ENCODE peak calls at places on chromosomes 1 and 21, in six cellular contexts. One of them, this sample, is unnamed.
A peak's percentile ranks its signal among the peaks of the same experiment; 100 is the strongest.

GRCh38 chr1:232066521-232066920 is 439.9 kb downstream of the DISC1 start:
- DNase-seq in neuronal stem cell: no peak
- DNase-seq in mesendoderm: no peak
- DNase-seq in trophoblast cell: no peak
- DNase-seq in H1: no peak
- DNase-seq in IMR-90: no peak
- DNase-seq in this sample: no peak

GRCh38 chr1:241215683-241216082 is 141.3 kb downstream of the RGS7 start:
- DNase-seq in mesendoderm: no peak
- DNase-seq in IMR-90: no peak
- DNase-seq in trophoblast cell: no peak
- DNase-seq in neuronal stem cell: no peak
- DNase-seq in H1: no peak
- DNase-seq in this sample: no peak

GRCh38 chr1:5393591-5393990 is 598.6 kb downstream of the NPHP4 start:
- DNase-seq in trophoblast cell: no peak
- DNase-seq in IMR-90: no peak
- DNase-seq in neuronal stem cell: no peak
- DNase-seq in mesendoderm: no peak
- DNase-seq in H1: no peak
- DNase-seq in this sample: no peak

GRCh38 chr1:86517336-86517735 is 29.5 kb upstream of the CLCA4 start:
- DNase-seq in H1: no peak
- DNase-seq in mesendoderm: peak; percentile 93
- DNase-seq in neuronal stem cell: no peak
- DNase-seq in IMR-90: no peak
- DNase-seq in trophoblast cell: peak; percentile 83
- DNase-seq in this sample: no peak

GRCh38 chr1:26281971-26282693 is 2.2 kb downstream of the SH3BGRL3 start:
- DNase-seq in trophoblast cell: no peak
- DNase-seq in IMR-90: peak; percentile 70
- DNase-seq in H1: peak; percentile 87
- DNase-seq in neuronal stem cell: peak; percentile 91
- DNase-seq in mesendoderm: peak; percentile 82
- DNase-seq in this sample: peak; percentile 63

GRCh38 chr1:152752225-152752624 is 5.6 kb upstream of the KPRP start:
- DNase-seq in mesendoderm: no peak
- DNase-seq in neuronal stem cell: no peak
- DNase-seq in H1: no peak
- DNase-seq in IMR-90: peak; percentile 70
- DNase-seq in trophoblast cell: peak; percentile 70
- DNase-seq in this sample: no peak

GRCh38 chr1:182784556-182785171 is 4.9 kb upstream of the NPL start:
- DNase-seq in IMR-90: peak; percentile 50
- DNase-seq in H1: no peak
- DNase-seq in neuronal stem cell: peak; percentile 31
- DNase-seq in trophoblast cell: peak; percentile 17
- DNase-seq in mesendoderm: peak; percentile 59
- DNase-seq in this sample: peak; percentile 61

GRCh38 chr1:246005067-246005466 is 502.0 kb downstream of the SMYD3 start:
- DNase-seq in neuronal stem cell: no peak
- DNase-seq in H1: no peak
- DNase-seq in mesendoderm: no peak
- DNase-seq in trophoblast cell: no peak
- DNase-seq in IMR-90: peak; percentile 96
- DNase-seq in this sample: peak; percentile 92

GRCh38 chr1:220786337-220787068 is at the start of gene MTARC1:
- DNase-seq in trophoblast cell: peak; percentile 60
- DNase-seq in IMR-90: no peak
- DNase-seq in H1: peak; percentile 81
- DNase-seq in neuronal stem cell: peak; percentile 67
- DNase-seq in mesendoderm: peak; percentile 87
- DNase-seq in this sample: peak; percentile 65

GRCh38 chr1:172499636-172500141 is 33.3 kb upstream of the SUCO start:
- DNase-seq in H1: no peak
- DNase-seq in trophoblast cell: peak; percentile 75
- DNase-seq in mesendoderm: peak; percentile 63
- DNase-seq in neuronal stem cell: no peak
- DNase-seq in IMR-90: no peak
- DNase-seq in this sample: no peak

GRCh38 chr1:13699936-13700520 is at the start of gene PRDM2:
- DNase-seq in mesendoderm: peak; percentile 45
- DNase-seq in trophoblast cell: no peak
- DNase-seq in IMR-90: peak; percentile 17
- DNase-seq in neuronal stem cell: peak; percentile 27
- DNase-seq in H1: peak; percentile 68
- DNase-seq in this sample: peak; percentile 52

GRCh38 chr1:7450772-7451171 is 320.3 kb upstream of the VAMP3 start:
- DNase-seq in H1: no peak
- DNase-seq in mesendoderm: no peak
- DNase-seq in neuronal stem cell: no peak
- DNase-seq in IMR-90: no peak
- DNase-seq in trophoblast cell: no peak
- DNase-seq in this sample: no peak

GRCh38 chr1:64112281-64112680 is 91.1 kb upstream of the UBE2U start:
- DNase-seq in H1: no peak
- DNase-seq in IMR-90: peak; percentile 84
- DNase-seq in mesendoderm: no peak
- DNase-seq in neuronal stem cell: no peak
- DNase-seq in trophoblast cell: peak; percentile 5
- DNase-seq in this sample: peak; percentile 78

GRCh38 chr1:43140583-43140982 is 31.5 kb downstream of the EBNA1BP2 start:
- DNase-seq in neuronal stem cell: no peak
- DNase-seq in IMR-90: no peak
- DNase-seq in trophoblast cell: no peak
- DNase-seq in mesendoderm: no peak
- DNase-seq in H1: no peak
- DNase-seq in this sample: no peak

GRCh38 chr1:232968396-232968795 is 18.0 kb downstream of the NTPCR start:
- DNase-seq in trophoblast cell: no peak
- DNase-seq in H1: no peak
- DNase-seq in mesendoderm: no peak
- DNase-seq in neuronal stem cell: no peak
- DNase-seq in IMR-90: no peak
- DNase-seq in this sample: no peak

GRCh38 chr1:201676061-201676644 is 137.2 kb downstream of the NAV1 start:
- DNase-seq in H1: no peak
- DNase-seq in neuronal stem cell: no peak
- DNase-seq in trophoblast cell: no peak
- DNase-seq in IMR-90: peak; percentile 39
- DNase-seq in mesendoderm: peak; percentile 61
- DNase-seq in this sample: peak; percentile 67

GRCh38 chr1:155327981-155328380 is 7.3 kb downstream of the RUSC1 start:
- DNase-seq in H1: no peak
- DNase-seq in IMR-90: no peak
- DNase-seq in neuronal stem cell: no peak
- DNase-seq in trophoblast cell: no peak
- DNase-seq in mesendoderm: no peak
- DNase-seq in this sample: no peak

DNA sequence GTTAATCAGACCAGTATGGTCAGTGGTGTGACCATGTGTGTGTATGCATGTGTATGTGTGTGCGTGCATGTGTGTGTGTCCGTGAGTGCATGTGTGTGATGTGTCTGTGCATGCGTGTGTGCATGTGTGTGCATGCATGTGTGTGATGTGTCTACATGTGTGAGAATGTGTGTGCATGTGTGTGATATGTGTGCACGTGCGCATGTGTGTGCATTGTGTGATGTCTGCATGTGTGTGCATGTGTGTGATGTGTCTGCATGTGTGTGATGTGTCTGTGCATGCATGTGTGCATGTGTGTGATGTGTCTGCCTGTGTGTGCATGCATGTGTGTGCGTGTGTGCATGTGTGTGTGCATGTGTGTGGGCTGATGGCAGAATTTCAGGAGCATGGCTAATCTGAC is 58.2 kb downstream of the SIK1 start:
- DNase-seq in IMR-90: no peak
- DNase-seq in trophoblast cell: no peak
- DNase-seq in mesendoderm: no peak
- DNase-seq in H1: no peak
- DNase-seq in neuronal stem cell: no peak
- DNase-seq in this sample: no peak
- H4K8ac ChIP-seq in IMR-90: no peak overlapping the region
- H4K8ac ChIP-seq in trophoblast cell: no peak overlapping the region
- H4K8ac ChIP-seq in mesendoderm: no peak overlapping the region
- H4K8ac ChIP-seq in H1: no peak overlapping the region
- H4K8ac ChIP-seq in neuronal stem cell: peak overlapping the region; percentile 70
- H4K8ac ChIP-seq in this sample: no peak overlapping the region

GRCh38 chr1:9653195-9653782 is 1.8 kb downstream of the PIK3CD start:
- DNase-seq in neuronal stem cell: no peak
- DNase-seq in mesendoderm: no peak
- DNase-seq in IMR-90: no peak
- DNase-seq in trophoblast cell: no peak
- DNase-seq in H1: no peak
- DNase-seq in this sample: no peak
- H3K4me3 ChIP-seq in neuronal stem cell: no peak overlapping the region
- H3K4me3 ChIP-seq in mesendoderm: no peak overlapping the region
- H3K4me3 ChIP-seq in IMR-90: no peak overlapping the region
- H3K4me3 ChIP-seq in trophoblast cell: no peak overlapping the region
- H3K4me3 ChIP-seq in H1: no peak overlapping the region
- H3K4me3 ChIP-seq in this sample: no peak overlapping the region

GRCh38 chr1:100249155-100249536 is 488 bp downstream of the DBT start:
- DNase-seq in neuronal stem cell: no peak
- DNase-seq in mesendoderm: no peak
- DNase-seq in trophoblast cell: no peak
- DNase-seq in IMR-90: no peak
- DNase-seq in H1: no peak
- DNase-seq in this sample: peak; percentile 6
- H4K8ac ChIP-seq in neuronal stem cell: peak overlapping the region; percentile 83
- H4K8ac ChIP-seq in mesendoderm: no peak overlapping the region
- H4K8ac ChIP-seq in trophoblast cell: peak overlapping the region; percentile 91
- H4K8ac ChIP-seq in IMR-90: peak overlapping the region; percentile 86
- H4K8ac ChIP-seq in H1: peak overlapping the region; percentile 99
- H4K8ac ChIP-seq in this sample: peak overlapping the region; percentile 87

DNA sequence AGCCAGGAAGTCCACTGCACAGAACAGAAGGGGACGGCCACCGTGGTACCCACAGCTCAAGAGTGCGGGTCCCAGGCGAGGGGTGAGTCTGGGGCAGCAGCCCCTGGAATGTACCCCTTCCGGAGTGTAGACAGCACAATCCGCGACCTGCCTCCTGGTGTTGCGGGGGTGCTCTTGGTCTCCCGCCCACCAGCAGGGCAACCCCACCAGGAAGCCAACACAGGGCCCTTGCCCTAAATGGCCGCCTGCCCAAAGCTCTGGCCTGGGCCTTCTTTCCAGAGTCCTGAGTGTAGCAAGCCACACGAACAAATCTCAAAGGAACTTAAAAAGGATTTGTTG is 1.1 kb upstream of the SLC19A1 start:
- DNase-seq in neuronal stem cell: no peak
- DNase-seq in trophoblast cell: no peak
- DNase-seq in H1: no peak
- DNase-seq in mesendoderm: no peak
- DNase-seq in IMR-90: no peak
- DNase-seq in this sample: no peak
- H3K4me3 ChIP-seq in neuronal stem cell: no peak overlapping the region
- H3K4me3 ChIP-seq in trophoblast cell: no peak overlapping the region
- H3K4me3 ChIP-seq in H1: no peak overlapping the region
- H3K4me3 ChIP-seq in mesendoderm: no peak overlapping the region
- H3K4me3 ChIP-seq in IMR-90: no peak overlapping the region
- H3K4me3 ChIP-seq in this sample: no peak overlapping the region

GRCh38 chr1:71080782-71081696 is at the start of gene ZRANB2:
- DNase-seq in H1: peak; percentile 88
- DNase-seq in neuronal stem cell: peak; percentile 78
- DNase-seq in trophoblast cell: peak; percentile 93
- DNase-seq in IMR-90: peak; percentile 95
- DNase-seq in mesendoderm: peak; percentile 98
- DNase-seq in this sample: peak; percentile 97
- H4K8ac ChIP-seq in H1: peak within 1 kb of the TSS; percentile 39
- H4K8ac ChIP-seq in neuronal stem cell: peak within 1 kb of the TSS; percentile 33
- H4K8ac ChIP-seq in trophoblast cell: peak within 1 kb of the TSS; percentile 95
- H4K8ac ChIP-seq in IMR-90: peak within 1 kb of the TSS; percentile 49
- H4K8ac ChIP-seq in mesendoderm: peak within 1 kb of the TSS; percentile 98
- H4K8ac ChIP-seq in this sample: peak within 1 kb of the TSS; percentile 98

DNA sequence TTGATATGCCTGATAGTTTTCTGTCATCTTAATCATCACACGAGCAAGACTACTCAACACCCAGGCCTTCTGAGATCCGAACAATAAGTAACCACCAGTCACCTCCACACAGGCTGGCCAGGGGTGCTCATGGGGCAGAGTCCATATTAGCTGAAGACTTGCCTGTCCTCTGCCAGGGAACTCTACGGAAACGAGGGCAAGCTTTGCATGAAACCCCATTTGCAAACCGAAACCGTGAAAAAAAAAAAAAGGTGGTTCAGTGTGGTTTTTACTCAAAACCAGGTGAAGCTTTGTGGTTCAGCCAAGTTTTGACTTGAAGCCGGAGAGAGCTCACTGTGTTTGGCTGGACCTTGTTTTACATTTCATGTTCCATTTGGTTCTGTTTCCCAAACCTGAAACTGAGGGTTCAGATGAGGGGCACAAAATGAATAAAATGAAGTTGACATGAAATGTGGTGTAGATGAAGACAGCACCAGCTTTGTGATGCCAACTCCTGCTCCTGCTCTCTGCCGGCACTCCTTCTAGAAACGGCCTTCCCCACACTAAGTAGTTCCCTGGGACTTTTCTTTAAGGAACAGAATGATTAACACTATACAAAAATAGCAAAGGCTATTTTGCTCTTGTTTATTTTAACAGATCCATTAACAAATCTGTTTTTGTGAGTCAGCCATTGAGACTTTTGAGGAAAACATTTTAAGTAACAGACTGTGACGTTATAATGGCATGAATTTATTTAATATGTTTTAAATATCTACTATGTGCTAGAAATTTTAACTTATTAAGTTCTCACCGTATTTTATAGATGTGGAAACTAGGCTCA is 74.7 kb downstream of the RUNX1 start:
- DNase-seq in neuronal stem cell: no peak
- DNase-seq in H1: no peak
- DNase-seq in trophoblast cell: no peak
- DNase-seq in mesendoderm: no peak
- DNase-seq in IMR-90: peak; percentile 71
- DNase-seq in this sample: peak; percentile 75
- H3K4me3 ChIP-seq in neuronal stem cell: no peak overlapping the region
- H3K4me3 ChIP-seq in H1: no peak overlapping the region
- H3K4me3 ChIP-seq in trophoblast cell: no peak overlapping the region
- H3K4me3 ChIP-seq in mesendoderm: no peak overlapping the region
- H3K4me3 ChIP-seq in IMR-90: no peak overlapping the region
- H3K4me3 ChIP-seq in this sample: no peak overlapping the region

GRCh38 chr1:205293350-205294074 is 28.0 kb downstream of the NUAK2 start:
- DNase-seq in mesendoderm: peak; percentile 58
- DNase-seq in H1: no peak
- DNase-seq in IMR-90: no peak
- DNase-seq in trophoblast cell: peak; percentile 54
- DNase-seq in neuronal stem cell: no peak
- DNase-seq in this sample: no peak
- H4K8ac ChIP-seq in mesendoderm: no peak overlapping the region
- H4K8ac ChIP-seq in H1: peak overlapping the region; percentile 87
- H4K8ac ChIP-seq in IMR-90: peak overlapping the region; percentile 91
- H4K8ac ChIP-seq in trophoblast cell: peak overlapping the region; percentile 82
- H4K8ac ChIP-seq in neuronal stem cell: no peak overlapping the region
- H4K8ac ChIP-seq in this sample: peak overlapping the region; percentile 98

GRCh38 chr1:230090194-230090711 is 23.2 kb downstream of the GALNT2 start:
- DNase-seq in neuronal stem cell: no peak
- DNase-seq in trophoblast cell: no peak
- DNase-seq in IMR-90: peak; percentile 87
- DNase-seq in H1: no peak
- DNase-seq in mesendoderm: no peak
- DNase-seq in this sample: peak; percentile 96
- H3K4me3 ChIP-seq in neuronal stem cell: no peak overlapping the region
- H3K4me3 ChIP-seq in trophoblast cell: no peak overlapping the region
- H3K4me3 ChIP-seq in IMR-90: no peak overlapping the region
- H3K4me3 ChIP-seq in H1: no peak overlapping the region
- H3K4me3 ChIP-seq in mesendoderm: no peak overlapping the region
- H3K4me3 ChIP-seq in this sample: peak overlapping the region; percentile 24

GRCh38 chr1:115458426-115459114 is 120.5 kb upstream of the NGF start:
- DNase-seq in trophoblast cell: peak; percentile 63
- DNase-seq in H1: no peak
- DNase-seq in neuronal stem cell: no peak
- DNase-seq in mesendoderm: no peak
- DNase-seq in IMR-90: no peak
- DNase-seq in this sample: no peak
- H4K8ac ChIP-seq in trophoblast cell: peak overlapping the region; percentile 0
- H4K8ac ChIP-seq in H1: no peak overlapping the region
- H4K8ac ChIP-seq in neuronal stem cell: no peak overlapping the region
- H4K8ac ChIP-seq in mesendoderm: no peak overlapping the region
- H4K8ac ChIP-seq in IMR-90: no peak overlapping the region
- H4K8ac ChIP-seq in this sample: no peak overlapping the region

This sample was measured in mesenchymal stem cell.